ENCODE peak calls at places on chromosome 14, in ten cellular contexts. P, Z, X, Q, C, J, Y, D, U and S are unnamed samples.
A peak's percentile ranks its signal among the peaks of the same experiment; 100 is the strongest.

GRCh38 chr14:72926292-72927028 is at the start of gene DCAF4:
- DNase-seq in P (peak; percentile 98), Z (peak; percentile 99), X (peak; percentile 99), Q (peak; percentile 99), C (peak; percentile 98), J (peak; percentile 98), Y (peak; percentile 95), D (peak; percentile 98), U (peak; percentile 99), S (peak; percentile 93)

GRCh38 chr14:57085801-57086200 is 182.9 kb downstream of the EXOC5 start:
- DNase-seq in P (no peak), Z (peak; percentile 15), X (no peak), Q (no peak), C (no peak), J (no peak), Y (no peak), D (no peak), U (no peak), S (no peak)

GRCh38 chr14:50763386-50764007 is 67.5 kb downstream of the NIN start:
- DNase-seq in P (peak; percentile 83), Z (peak; percentile 72), X (peak; percentile 82), Q (peak; percentile 88), C (peak; percentile 53), J (no peak), Y (peak; percentile 35), D (no peak), U (no peak), S (no peak)

GRCh38 chr14:91752956-91753355 is 21.1 kb upstream of the CATSPERB start:
- DNase-seq in P (no peak), Z (no peak), X (no peak), Q (no peak), C (no peak), J (no peak), Y (no peak), D (no peak), U (no peak), S (no peak)

GRCh38 chr14:31172084-31172483 is 35.5 kb downstream of the HECTD1 start:
- DNase-seq in P (no peak), Z (no peak), X (no peak), Q (peak; percentile 45), C (no peak), J (no peak), Y (no peak), D (no peak), U (no peak), S (no peak)

GRCh38 chr14:97602438-97603117 is 805.4 kb downstream of the VRK1 start:
- DNase-seq in P (no peak), Z (no peak), X (no peak), Q (no peak), C (no peak), J (no peak), Y (no peak), D (no peak), U (no peak), S (no peak)

GRCh38 chr14:105364100-105364708 is 34.1 kb upstream of the TEX22 start:
- DNase-seq in P (no peak), Z (no peak), X (no peak), Q (peak; percentile 73), C (peak; percentile 47), J (no peak), Y (peak; percentile 22), D (no peak), U (no peak), S (no peak)

GRCh38 chr14:104296388-104297312 is 158.3 kb downstream of the KIF26A start:
- DNase-seq in P (no peak), Z (no peak), X (no peak), Q (no peak), C (peak; percentile 6), J (no peak), Y (peak; percentile 90), D (peak; percentile 59), U (peak; percentile 84), S (no peak)

GRCh38 chr14:62138593-62138992 is 376.4 kb downstream of the SNAPC1 start:
- DNase-seq in P (no peak), Z (no peak), X (peak; percentile 4), Q (peak; percentile 20), C (peak; percentile 11), J (peak; percentile 57), Y (no peak), D (no peak), U (no peak), S (no peak)

GRCh38 chr14:24605435-24606190 is 3.9 kb downstream of the GZMH start:
- DNase-seq in P (no peak), Z (peak; percentile 24), X (peak; percentile 37), Q (no peak), C (peak; percentile 3), J (peak; percentile 53), Y (no peak), D (no peak), U (peak; percentile 83), S (no peak)

GRCh38 chr14:104100171-104101085 is 14.9 kb downstream of the ASPG start:
- DNase-seq in P (no peak), Z (peak; percentile 30), X (no peak), Q (no peak), C (no peak), J (no peak), Y (peak; percentile 19), D (peak; percentile 60), U (no peak), S (no peak)

GRCh38 chr14:91919814-91920213 is 27.7 kb downstream of the FBLN5 start:
- DNase-seq in P (no peak), Z (no peak), X (peak; percentile 32), Q (peak; percentile 70), C (peak; percentile 60), J (no peak), Y (no peak), D (peak; percentile 81), U (no peak), S (no peak)

GRCh38 chr14:96030136-96030760 is 8.9 kb upstream of the C14orf132 start:
- DNase-seq in P (no peak), Z (no peak), X (no peak), Q (no peak), C (no peak), J (no peak), Y (no peak), D (no peak), U (no peak), S (no peak)
- TF ChIP-seq CTCF in P (no peak), Z (no peak), X (no peak), Q (no peak), C (no peak), J (no peak), Y (no peak), D (no peak), U (no peak), S (no peak)

DNA sequence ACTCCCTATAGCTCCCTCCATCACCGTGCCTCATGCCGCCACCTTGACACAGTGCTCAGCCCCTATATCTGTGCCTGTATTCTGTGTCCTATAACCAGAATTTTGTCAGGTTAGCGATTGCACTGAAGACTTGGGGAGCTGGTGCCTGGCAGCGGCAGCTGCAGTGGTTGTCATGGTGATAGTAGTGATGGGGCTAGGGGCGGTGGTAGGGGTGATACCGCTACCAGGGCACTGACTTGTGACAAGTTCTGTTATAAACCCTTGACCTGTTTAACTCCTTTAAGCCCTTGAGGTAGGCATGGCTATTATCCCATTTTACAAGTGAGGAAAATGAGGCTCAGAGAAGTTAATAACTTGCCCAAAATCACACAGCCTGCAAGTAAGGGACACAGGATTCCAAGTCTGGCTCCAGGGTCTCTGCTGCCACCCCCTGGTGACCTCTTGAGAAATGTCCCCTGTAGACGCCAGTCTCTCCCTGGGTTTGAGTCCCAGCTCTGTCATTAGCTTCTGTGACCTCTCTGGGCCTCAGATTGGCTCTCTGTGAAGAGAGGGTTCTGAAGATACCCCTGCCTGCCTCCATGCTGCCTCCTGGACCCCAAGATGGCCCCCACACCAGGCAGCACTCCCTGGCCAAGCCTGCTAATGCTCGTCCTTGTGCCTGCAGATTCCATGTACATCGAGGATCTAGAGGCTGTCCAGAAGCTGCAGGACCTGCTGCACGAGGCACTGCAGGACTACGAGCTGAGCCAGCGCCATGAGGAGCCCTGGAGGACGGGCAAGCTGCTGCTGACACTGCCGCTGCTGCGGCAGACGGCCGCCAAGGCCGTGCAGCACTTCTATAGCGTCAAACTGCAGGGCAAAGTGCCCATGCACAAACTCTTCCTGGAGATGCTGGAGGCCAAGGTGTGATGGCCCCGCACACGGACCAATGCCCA is 121.9 kb downstream of the ESRRB start:
- DNase-seq in P (no peak), Z (no peak), X (no peak), Q (no peak), C (no peak), J (peak; percentile 42), Y (no peak), D (no peak), U (no peak), S (no peak)
- TF ChIP-seq CTCF in P (no peak), Z (no peak), X (no peak), Q (no peak), C (no peak), J (peak; percentile 49), Y (no peak), D (no peak), U (no peak), S (no peak)

DNA sequence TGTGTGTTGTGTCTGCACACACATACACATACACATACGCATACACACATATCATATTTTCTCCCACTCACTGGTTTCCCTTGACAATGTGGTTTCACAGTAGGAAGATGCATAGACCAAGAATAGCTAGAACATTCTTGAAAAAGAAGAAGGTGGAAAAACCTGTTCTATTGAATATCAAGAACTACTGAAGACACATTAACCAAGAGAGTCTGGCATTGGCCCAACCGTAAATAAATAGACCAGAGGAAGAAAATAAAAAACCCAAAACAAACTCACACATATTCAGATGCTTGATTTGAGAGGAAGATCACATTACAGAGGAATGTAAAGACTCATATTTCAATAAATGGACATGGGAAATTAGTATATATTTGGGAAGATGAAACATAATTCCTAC is 311.3 kb downstream of the FOXG1 start:
- DNase-seq in P (no peak), Z (no peak), X (no peak), Q (no peak), C (no peak), J (no peak), Y (no peak), D (no peak), U (no peak), S (no peak)
- TF ChIP-seq CTCF in P (no peak), Z (no peak), X (no peak), Q (no peak), C (no peak), J (no peak), Y (no peak), D (no peak), U (no peak), S (no peak)

GRCh38 chr14:22870811-22871199 is 735 bp upstream of the LRP10 start:
- DNase-seq in P (no peak), Z (no peak), X (no peak), Q (no peak), C (no peak), J (no peak), Y (no peak), D (no peak), U (no peak), S (no peak)

GRCh38 chr14:22864979-22865378 is 6.6 kb upstream of the LRP10 start:
- DNase-seq in P (no peak), Z (no peak), X (no peak), Q (no peak), C (no peak), J (no peak), Y (no peak), D (no peak), U (no peak), S (no peak)

GRCh38 chr14:22866874-22867273 is 4.7 kb upstream of the LRP10 start:
- DNase-seq in P (no peak), Z (no peak), X (no peak), Q (no peak), C (no peak), J (no peak), Y (no peak), D (no peak), U (no peak), S (no peak)

GRCh38 chr14:22861651-22862050 is 9.9 kb upstream of the LRP10 start:
- DNase-seq in P (no peak), Z (no peak), X (no peak), Q (no peak), C (no peak), J (no peak), Y (no peak), D (no peak), U (no peak), S (no peak)

GRCh38 chr14:22865424-22866215 is 5.9 kb upstream of the LRP10 start:
- DNase-seq in P (no peak), Z (no peak), X (no peak), Q (no peak), C (no peak), J (peak; percentile 61), Y (no peak), D (peak; percentile 10), U (no peak), S (no peak)
- TF ChIP-seq CTCF in P (peak; percentile 17), Z (no peak), X (no peak), Q (peak; percentile 36), C (peak; percentile 37), J (peak; percentile 59), Y (no peak), D (no peak), U (no peak), S (no peak)